ENCODE peak calls at places on chromosome 4, in four cellular contexts. O is non-pigmented ciliary epithelial cell, C is DMS 273 treated with DMSO at 0.1 percent for 48 hours, N is T1000. E is an unnamed sample.
A peak's percentile ranks its signal among the peaks of the same experiment; 100 is the strongest.

GRCh38 chr4:89256203-89256800 is 51.3 kb downstream of the GPRIN3 start:
- DNase-seq in O (no peak), C (no peak), N (no peak), E (no peak)

GRCh38 chr4:64539234-64539849 is 130.1 kb upstream of the TECRL start:
- DNase-seq in O (peak; percentile 31), C (peak; percentile 45), N (peak; percentile 39), E (no peak)

GRCh38 chr4:168868044-168868855 is 141.8 kb downstream of the CBR4 start:
- DNase-seq in O (peak; percentile 81), C (no peak), N (no peak), E (no peak)

GRCh38 chr4:188879598-188879997 is 740.4 kb downstream of the TRIML1 start:
- DNase-seq in O (no peak), C (no peak), N (no peak), E (no peak)

GRCh38 chr4:37425857-37426256 is 181.3 kb downstream of the NWD2 start:
- DNase-seq in O (no peak), C (no peak), N (no peak), E (no peak)

GRCh38 chr4:1113311-1114009 is at the start of gene RNF212:
- DNase-seq in O (no peak), C (no peak), N (peak; percentile 19), E (peak; percentile 24)

GRCh38 chr4:24979554-24979953 is 51.2 kb downstream of the LGI2 start:
- DNase-seq in O (no peak), C (no peak), N (no peak), E (no peak)

GRCh38 chr4:6734165-6734786 is 18.3 kb downstream of the BLOC1S4 start:
- DNase-seq in O (no peak), C (no peak), N (no peak), E (no peak)

GRCh38 chr4:103050736-103051436 is 25.7 kb downstream of the SLC9B2 start:
- DNase-seq in O (no peak), C (no peak), N (no peak), E (no peak)

GRCh38 chr4:31237242-31237641 is 517.1 kb downstream of the PCDH7 start:
- DNase-seq in O (no peak), C (no peak), N (no peak), E (no peak)

GRCh38 chr4:151864068-151864467 is 103.3 kb upstream of the GATB start:
- DNase-seq in O (no peak), C (no peak), N (no peak), E (no peak)

GRCh38 chr4:84647307-84647884 is 64.5 kb downstream of the CDS1 start:
- DNase-seq in O (no peak), C (no peak), N (no peak), E (no peak)

GRCh38 chr4:162891788-162892707 is 274.6 kb downstream of the NAF1 start:
- DNase-seq in O (no peak), C (peak; percentile 54), N (no peak), E (no peak)

GRCh38 chr4:81030617-81031388 is at the start of gene BMP3:
- DNase-seq in O (no peak), C (no peak), N (peak; percentile 10), E (peak; percentile 49)

GRCh38 chr4:2256156-2256731 is 5.7 kb downstream of the MXD4 start:
- DNase-seq in O (no peak), C (no peak), N (no peak), E (no peak)

GRCh38 chr4:169311643-169312365 is 41.0 kb upstream of the SH3RF1 start:
- DNase-seq in O (no peak), C (no peak), N (no peak), E (no peak)

GRCh38 chr4:102431608-102431961 is 69.6 kb upstream of the NFKB1 start:
- DNase-seq in O (no peak), C (no peak), N (no peak), E (no peak)

GRCh38 chr4:83516042-83516772 is 19.7 kb upstream of the GPAT3 start:
- DNase-seq in O (peak; percentile 28), C (no peak), N (peak; percentile 42), E (no peak)

GRCh38 chr4:22091351-22091731 is 142.8 kb upstream of the KCNIP4 start:
- DNase-seq in O (no peak), C (no peak), N (no peak), E (no peak)

GRCh38 chr4:118680808-118681207 is 4.4 kb upstream of the METTL14 start:
- DNase-seq in O (no peak), C (no peak), N (no peak), E (no peak)

GRCh38 chr4:57043304-57044251 is 64.9 kb downstream of the POLR2B start:
- DNase-seq in O (no peak), C (no peak), N (no peak), E (no peak)

GRCh38 chr4:5760246-5760645 is 49.2 kb downstream of the EVC start:
- DNase-seq in O (no peak), C (no peak), N (no peak), E (peak; percentile 23)

GRCh38 chr4:30863031-30863430 is 142.9 kb downstream of the PCDH7 start:
- DNase-seq in O (no peak), C (no peak), N (no peak), E (no peak)

GRCh38 chr4:151442002-151442401 is 33.0 kb downstream of the FHIP1A start:
- DNase-seq in O (no peak), C (no peak), N (no peak), E (no peak)

GRCh38 chr4:84498203-84499026 is 677 bp downstream of the NKX6-1 start:
- DNase-seq in O (no peak), C (no peak), N (peak; percentile 50), E (no peak)

GRCh38 chr4:15894923-15895411 is 43.6 kb downstream of the FGFBP1 start:
- DNase-seq in O (no peak), C (no peak), N (no peak), E (no peak)

GRCh38 chr4:7134737-7135388 is 57.5 kb upstream of the SORCS2 start:
- DNase-seq in O (peak; percentile 36), C (no peak), N (no peak), E (no peak)

GRCh38 chr4:55732864-55733263 is 86.7 kb upstream of the EXOC1L start:
- DNase-seq in O (no peak), C (no peak), N (no peak), E (no peak)

GRCh38 chr4:127240721-127241120 is 392.0 kb upstream of the INTU start:
- DNase-seq in O (no peak), C (no peak), N (no peak), E (no peak)

GRCh38 chr4:142358656-142359055 is 487.4 kb downstream of the INPP4B start:
- DNase-seq in O (no peak), C (no peak), N (no peak), E (no peak)

GRCh38 chr4:153655928-153656327 is 28.2 kb upstream of the TLR2 start:
- DNase-seq in O (no peak), C (no peak), N (no peak), E (no peak)

E was measured in stimulated activated effector memory CD8-positive, alpha-beta T cell treated with anti-CD3 and anti-CD28 coated beads, Interleukin-12 subunit alpha, Interleukin-12 subunit beta, amount 100 ng/mL, for 72 hours.